ENCODE peak calls at places on chromosomes 6 and 20, in four cellular contexts. One of them, this sample, is unnamed.

GRCh38 chr20:37439223-37439933 is 81.7 kb upstream of the NNAT start:
- DNase-seq in uterus: no peak
- DNase-seq in K562: no peak
- DNase-seq in ovary: no peak
- DNase-seq in this sample: no peak

GRCh38 chr6:680666-681374 is 12.1 kb downstream of the EXOC2 start:
- DNase-seq in uterus: no peak
- DNase-seq in K562: no peak
- DNase-seq in ovary: no peak
- DNase-seq in this sample: no peak

GRCh38 chr6:52994031-52994788 is 874 bp downstream of the GSTA4 start:
- DNase-seq in uterus: peak; percentile 30
- DNase-seq in K562: no peak
- DNase-seq in ovary: peak; percentile 40
- DNase-seq in this sample: peak; percentile 37

GRCh38 chr6:112188906-112189305 is 65.5 kb downstream of the LAMA4 start:
- DNase-seq in uterus: peak; percentile 44
- DNase-seq in K562: no peak
- DNase-seq in ovary: no peak
- DNase-seq in this sample: no peak

GRCh38 chr20:47351643-47352331 is 4.7 kb downstream of the ZMYND8 start:
- DNase-seq in uterus: no peak
- DNase-seq in K562: no peak
- DNase-seq in ovary: no peak
- DNase-seq in this sample: no peak

GRCh38 chr6:39003072-39003471 is 45.5 kb upstream of the GLP1R start:
- DNase-seq in uterus: no peak
- DNase-seq in K562: peak; percentile 28
- DNase-seq in ovary: no peak
- DNase-seq in this sample: no peak

GRCh38 chr6:106979435-106979884 is 4.9 kb upstream of the CD24 start:
- DNase-seq in uterus: peak; percentile 71
- DNase-seq in K562: peak; percentile 83
- DNase-seq in ovary: peak; percentile 55
- DNase-seq in this sample: peak; percentile 89

GRCh38 chr6:1031671-1032070 is 280.2 kb upstream of the FOXQ1 start:
- DNase-seq in uterus: no peak
- DNase-seq in K562: no peak
- DNase-seq in ovary: no peak
- DNase-seq in this sample: no peak

GRCh38 chr20:62651285-62652021 is 9.2 kb downstream of the SLCO4A1 start:
- DNase-seq in uterus: peak; percentile 45
- DNase-seq in K562: no peak
- DNase-seq in ovary: peak; percentile 71
- DNase-seq in this sample: peak; percentile 58

GRCh38 chr6:125166711-125167110 is 13.1 kb downstream of the TPD52L1 start:
- DNase-seq in uterus: no peak
- DNase-seq in K562: no peak
- DNase-seq in ovary: no peak
- DNase-seq in this sample: no peak

GRCh38 chr6:95408111-95408510 is 169.2 kb upstream of the MANEA start:
- DNase-seq in uterus: no peak
- DNase-seq in K562: no peak
- DNase-seq in ovary: no peak
- DNase-seq in this sample: no peak

GRCh38 chr6:422423-423061 is 31.0 kb downstream of the IRF4 start:
- DNase-seq in uterus: no peak
- DNase-seq in K562: no peak
- DNase-seq in ovary: no peak
- DNase-seq in this sample: no peak

GRCh38 chr6:111683749-111684267 is 78.1 kb upstream of the TRAF3IP2 start:
- DNase-seq in uterus: peak; percentile 58
- DNase-seq in K562: no peak
- DNase-seq in ovary: peak; percentile 82
- DNase-seq in this sample: peak; percentile 30

GRCh38 chr6:88376197-88376596 is 210.1 kb upstream of the CNR1 start:
- DNase-seq in uterus: no peak
- DNase-seq in K562: no peak
- DNase-seq in ovary: no peak
- DNase-seq in this sample: no peak

GRCh38 chr6:75532521-75532920 is 38.9 kb upstream of the FILIP1 start:
- DNase-seq in uterus: no peak
- DNase-seq in K562: no peak
- DNase-seq in ovary: no peak
- DNase-seq in this sample: no peak

GRCh38 chr20:48006036-48006833 is 221.0 kb upstream of the SULF2 start:
- DNase-seq in uterus: no peak
- DNase-seq in K562: no peak
- DNase-seq in ovary: peak; percentile 11
- DNase-seq in this sample: no peak

GRCh38 chr6:148854086-148854485 is 107.3 kb downstream of the UST start:
- DNase-seq in uterus: no peak
- DNase-seq in K562: no peak
- DNase-seq in ovary: no peak
- DNase-seq in this sample: no peak

GRCh38 chr6:19033683-19034082 is 646.5 kb downstream of the RNF144B start:
- DNase-seq in uterus: no peak
- DNase-seq in K562: no peak
- DNase-seq in ovary: no peak
- DNase-seq in this sample: no peak

GRCh38 chr6:133768656-133769295 is 120.1 kb upstream of the TCF21 start:
- DNase-seq in uterus: peak; percentile 63
- DNase-seq in K562: no peak
- DNase-seq in ovary: peak; percentile 67
- DNase-seq in this sample: no peak

GRCh38 chr20:50913976-50914375 is 17.3 kb downstream of the ADNP start:
- DNase-seq in uterus: no peak
- DNase-seq in K562: peak; percentile 27
- DNase-seq in ovary: no peak
- DNase-seq in this sample: no peak

GRCh38 chr6:26104457-26105108 is 17.4 kb downstream of the HFE start:
- DNase-seq in uterus: no peak
- DNase-seq in K562: no peak
- DNase-seq in ovary: peak; percentile 38
- DNase-seq in this sample: no peak

GRCh38 chr6:42369568-42369967 is 82.2 kb downstream of the TRERF1 start:
- DNase-seq in uterus: no peak
- DNase-seq in K562: peak; percentile 64
- DNase-seq in ovary: no peak
- DNase-seq in this sample: no peak

GRCh38 chr6:78701407-78701806 is 165.9 kb upstream of the IRAK1BP1 start:
- DNase-seq in uterus: no peak
- DNase-seq in K562: no peak
- DNase-seq in ovary: no peak
- DNase-seq in this sample: no peak

GRCh38 chr6:35634316-35634715 is 54.4 kb downstream of the FKBP5 start:
- DNase-seq in uterus: no peak
- DNase-seq in K562: no peak
- DNase-seq in ovary: no peak
- DNase-seq in this sample: peak; percentile 42

GRCh38 chr6:53302678-53303360 is 45.9 kb downstream of the ELOVL5 start:
- DNase-seq in uterus: no peak
- DNase-seq in K562: no peak
- DNase-seq in ovary: no peak
- DNase-seq in this sample: no peak

GRCh38 chr6:41462980-41463930 is 82.9 kb upstream of the FOXP4 start:
- DNase-seq in uterus: peak; percentile 75
- DNase-seq in K562: peak; percentile 81
- DNase-seq in ovary: peak; percentile 75
- DNase-seq in this sample: peak; percentile 69

GRCh38 chr20:46164166-46164565 is 46.1 kb downstream of the CD40 start:
- DNase-seq in uterus: no peak
- DNase-seq in K562: no peak
- DNase-seq in ovary: no peak
- DNase-seq in this sample: no peak

GRCh38 chr6:119974430-119975159 is 625.0 kb upstream of the MAN1A1 start:
- DNase-seq in uterus: no peak
- DNase-seq in K562: no peak
- DNase-seq in ovary: no peak
- DNase-seq in this sample: no peak

GRCh38 chr6:34926655-34927054 is 37.6 kb downstream of the ANKS1A start:
- DNase-seq in uterus: no peak
- DNase-seq in K562: no peak
- DNase-seq in ovary: no peak
- DNase-seq in this sample: no peak

GRCh38 chr20:9626357-9626756 is 112.0 kb downstream of the LAMP5 start:
- DNase-seq in uterus: no peak
- DNase-seq in K562: no peak
- DNase-seq in ovary: no peak
- DNase-seq in this sample: no peak

GRCh38 chr6:125197795-125198269 is 44.3 kb downstream of the TPD52L1 start:
- DNase-seq in uterus: peak; percentile 35
- DNase-seq in K562: no peak
- DNase-seq in ovary: peak; percentile 77
- DNase-seq in this sample: peak; percentile 84

GRCh38 chr6:129402244-129402643 is 307.7 kb downstream of the ARHGAP18 start:
- DNase-seq in uterus: no peak
- DNase-seq in K562: no peak
- DNase-seq in ovary: no peak
- DNase-seq in this sample: no peak

GRCh38 chr6:149140137-149140909 is 177.2 kb upstream of the TAB2 start:
- DNase-seq in uterus: no peak
- DNase-seq in K562: peak; percentile 32
- DNase-seq in ovary: no peak
- DNase-seq in this sample: no peak

DNA sequence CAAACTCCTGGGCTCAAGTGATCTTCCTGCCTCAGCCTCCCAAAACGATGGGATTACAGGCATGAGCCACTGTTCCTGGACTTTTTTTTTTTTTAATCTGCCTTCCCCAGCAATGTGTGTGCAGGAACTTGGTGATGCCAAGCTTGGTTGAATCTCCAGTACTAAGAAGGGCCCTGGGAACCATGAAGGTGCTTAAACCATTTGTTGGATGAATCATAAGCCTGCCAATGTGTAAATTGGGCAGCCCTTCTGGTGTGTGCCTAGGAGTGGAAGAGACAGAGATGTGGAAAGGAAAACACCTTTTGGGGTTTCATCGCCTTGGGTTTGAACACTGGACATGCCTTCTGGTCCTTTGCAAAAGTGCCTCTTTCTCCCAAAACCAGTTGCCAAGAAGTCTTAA is 7.1 kb upstream of the SPO11 start:
- DNase-seq in uterus: no peak
- DNase-seq in K562: no peak
- DNase-seq in ovary: no peak
- DNase-seq in this sample: no peak
- TF ChIP-seq CTCF in uterus: no peak
- TF ChIP-seq CTCF in K562: no peak
- TF ChIP-seq CTCF in ovary: no peak
- TF ChIP-seq CTCF in this sample: no peak

DNA sequence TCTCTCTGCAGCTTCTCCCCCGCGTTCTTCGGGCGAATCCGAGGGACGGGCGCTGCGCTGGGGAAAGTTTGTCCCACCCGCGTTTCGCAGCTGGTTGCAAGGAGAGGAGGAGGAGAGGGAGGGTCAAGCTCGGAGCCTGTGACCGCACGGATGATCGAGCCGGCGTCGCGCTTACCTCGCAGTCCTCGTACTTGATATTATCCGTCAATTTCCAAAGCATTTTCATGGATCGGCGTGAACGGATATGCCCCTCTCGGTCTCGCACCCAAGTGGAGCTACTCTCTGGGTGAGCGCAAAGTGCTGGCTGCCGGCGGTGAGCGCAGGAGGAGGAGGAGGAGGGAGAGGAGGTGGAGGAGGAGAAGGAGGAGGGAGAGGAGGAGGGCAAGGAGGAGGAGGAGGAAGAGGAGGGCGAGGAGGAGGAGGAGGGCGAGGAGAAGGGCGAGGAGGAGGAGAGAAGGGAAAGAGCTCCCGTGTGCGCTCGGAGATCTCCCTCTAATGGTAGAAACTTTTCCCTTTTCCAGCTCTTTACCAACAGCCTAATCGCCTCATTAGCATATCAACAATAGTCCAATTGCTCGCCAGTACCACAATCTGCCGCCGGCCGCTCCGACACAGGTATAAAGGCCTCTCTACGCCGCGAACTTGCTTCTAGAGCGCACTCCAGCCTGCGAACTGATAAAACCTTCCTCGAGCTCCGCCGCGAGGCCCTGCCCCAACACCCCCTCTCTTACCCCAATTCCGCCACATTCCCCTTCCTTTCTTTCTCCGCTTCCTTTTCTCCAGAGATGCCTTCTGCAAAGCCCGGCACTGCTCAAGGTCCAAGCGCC is at the start of gene TFAP2A:
- DNase-seq in uterus: no peak
- DNase-seq in K562: no peak
- DNase-seq in ovary: no peak
- DNase-seq in this sample: no peak
- TF ChIP-seq POLR2A in uterus: no peak
- TF ChIP-seq POLR2A in K562: no peak
- TF ChIP-seq POLR2A in ovary: no peak
- TF ChIP-seq POLR2A in this sample: no peak

GRCh38 chr20:34705383-34706021 is 1.4 kb downstream of the TP53INP2 start:
- DNase-seq in uterus: no peak
- DNase-seq in K562: peak; percentile 29
- DNase-seq in ovary: peak; percentile 41
- DNase-seq in this sample: peak; percentile 71
- TF ChIP-seq CTCF in uterus: no peak
- TF ChIP-seq CTCF in K562: peak; percentile 53
- TF ChIP-seq CTCF in ovary: no peak
- TF ChIP-seq CTCF in this sample: no peak

DNA sequence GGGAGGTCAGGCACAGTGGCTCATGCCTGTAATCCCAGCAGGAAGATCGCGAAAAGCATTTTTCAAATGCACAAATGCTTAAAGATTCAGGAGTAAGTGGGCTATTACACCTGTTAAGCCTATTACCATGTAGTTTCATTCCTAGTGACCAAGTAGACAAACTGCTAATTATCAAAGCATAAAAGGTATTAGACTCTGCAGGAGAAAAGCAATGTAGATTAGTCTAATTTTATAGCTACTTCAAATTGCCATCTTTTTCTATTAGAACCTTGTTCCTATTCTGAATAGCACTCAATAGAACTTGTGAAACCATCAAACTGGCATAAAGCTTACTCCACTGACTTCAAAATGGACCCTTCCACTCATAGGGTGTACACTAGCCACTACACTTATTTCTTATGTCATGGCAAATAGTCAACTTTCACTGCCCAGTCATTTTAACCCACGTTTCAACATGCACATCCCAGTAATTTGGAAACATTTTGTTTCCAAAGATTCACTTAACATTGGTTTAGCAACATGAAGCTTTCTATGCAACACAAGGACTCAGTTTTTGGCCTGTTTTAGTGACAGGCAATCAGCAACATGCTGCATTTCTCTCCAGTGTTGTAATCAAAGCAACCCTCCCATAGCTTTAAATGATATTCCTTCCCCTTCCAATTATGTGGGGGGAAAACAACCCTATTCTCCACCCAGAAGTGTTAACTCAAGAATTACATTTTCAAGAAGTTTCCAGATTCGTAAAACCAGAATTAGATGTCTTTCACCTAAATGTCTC is 3.9 kb downstream of the EEF1A1 start:
- DNase-seq in uterus: no peak
- DNase-seq in K562: no peak
- DNase-seq in ovary: no peak
- DNase-seq in this sample: no peak
- TF ChIP-seq POLR2A in uterus: no peak
- TF ChIP-seq POLR2A in K562: peak; percentile 64
- TF ChIP-seq POLR2A in ovary: no peak
- TF ChIP-seq POLR2A in this sample: no peak

GRCh38 chr20:2756056-2756611 is 44.3 kb downstream of the CPXM1 start:
- DNase-seq in uterus: no peak
- DNase-seq in K562: peak; percentile 43
- DNase-seq in ovary: no peak
- DNase-seq in this sample: no peak
- TF ChIP-seq CTCF in uterus: peak; percentile 41
- TF ChIP-seq CTCF in K562: peak; percentile 77
- TF ChIP-seq CTCF in ovary: peak; percentile 54
- TF ChIP-seq CTCF in this sample: peak; percentile 53